ENCODE peak calls at places on chromosomes 6 and 20, in ten cellular contexts. Y, N, M, L, J, U, H, O, K and E are unnamed samples.

GRCh38 chr6:32973934-32974333 is 5.5 kb downstream of the BRD2 start:
- DNase-seq in Y (no peak), N (no peak), M (peak), L (no peak), J (peak), U (peak), H (peak), O (no peak), K (peak), E (no peak)

GRCh38 chr20:55116598-55116997 is 641.2 kb downstream of the DOK5 start:
- DNase-seq in Y (no peak), N (no peak), M (no peak), L (no peak), J (no peak), U (no peak), H (no peak), O (no peak), K (no peak), E (no peak)

GRCh38 chr6:107491059-107491609 is 1.2 kb downstream of the SOBP start:
- DNase-seq in Y (no peak), N (no peak), M (no peak), L (peak), J (peak), U (peak), H (peak), O (no peak), K (no peak), E (peak)

GRCh38 chr6:64908104-64908503 is 798.9 kb downstream of the EYS start:
- DNase-seq in Y (no peak), N (no peak), M (no peak), L (no peak), J (no peak), U (no peak), H (no peak), O (no peak), K (no peak), E (no peak)

GRCh38 chr6:1771324-1771723 is 161.6 kb downstream of the FOXC1 start:
- DNase-seq in Y (no peak), N (no peak), M (no peak), L (no peak), J (peak), U (no peak), H (peak), O (no peak), K (peak), E (no peak)

GRCh38 chr6:104949206-104949605 is 7.7 kb upstream of the LIN28B start:
- DNase-seq in Y (no peak), N (no peak), M (no peak), L (no peak), J (no peak), U (no peak), H (no peak), O (no peak), K (no peak), E (no peak)

GRCh38 chr6:132867055-132867454 is 52.7 kb downstream of the RPS12 start:
- DNase-seq in Y (no peak), N (no peak), M (no peak), L (no peak), J (peak), U (no peak), H (no peak), O (no peak), K (no peak), E (no peak)

GRCh38 chr6:43579171-43579570 is 3.2 kb downstream of the POLH start:
- DNase-seq in Y (no peak), N (no peak), M (no peak), L (no peak), J (no peak), U (no peak), H (peak), O (no peak), K (no peak), E (no peak)

GRCh38 chr6:125781307-125781868 is 9.4 kb upstream of the NCOA7 start:
- DNase-seq in Y (no peak), N (peak), M (no peak), L (no peak), J (peak), U (peak), H (peak), O (peak), K (peak), E (no peak)

GRCh38 chr6:167134448-167135328 is 11.8 kb downstream of the CCR6 start:
- DNase-seq in Y (no peak), N (no peak), M (no peak), L (no peak), J (no peak), U (no peak), H (no peak), O (no peak), K (no peak), E (no peak)

GRCh38 chr6:84685983-84686584 is 78.3 kb downstream of the TBX18 start:
- DNase-seq in Y (no peak), N (no peak), M (no peak), L (no peak), J (no peak), U (peak), H (no peak), O (no peak), K (no peak), E (peak)

GRCh38 chr6:105769987-105770386 is 316.1 kb upstream of the PRDM1 start:
- DNase-seq in Y (no peak), N (no peak), M (no peak), L (no peak), J (no peak), U (no peak), H (peak), O (no peak), K (no peak), E (no peak)

GRCh38 chr20:19932170-19932667 is 84.9 kb upstream of the NAA20 start:
- DNase-seq in Y (no peak), N (no peak), M (peak), L (peak), J (peak), U (no peak), H (peak), O (no peak), K (no peak), E (no peak)

GRCh38 chr6:118511930-118512715 is 36.0 kb upstream of the PLN start:
- DNase-seq in Y (no peak), N (no peak), M (no peak), L (no peak), J (no peak), U (no peak), H (no peak), O (no peak), K (no peak), E (no peak)

GRCh38 chr6:34152806-34153565 is 7.1 kb upstream of the GRM4 start:
- DNase-seq in Y (no peak), N (no peak), M (no peak), L (no peak), J (no peak), U (no peak), H (no peak), O (no peak), K (no peak), E (no peak)

GRCh38 chr6:80771941-80772340 is 665.5 kb downstream of the BCKDHB start:
- DNase-seq in Y (no peak), N (no peak), M (no peak), L (no peak), J (peak), U (peak), H (peak), O (no peak), K (no peak), E (peak)

GRCh38 chr6:170270984-170271593 is 19.8 kb downstream of the DLL1 start:
- DNase-seq in Y (no peak), N (no peak), M (no peak), L (no peak), J (no peak), U (no peak), H (no peak), O (no peak), K (no peak), E (no peak)

GRCh38 chr20:16761305-16761829 is 13.2 kb downstream of the OTOR start:
- DNase-seq in Y (no peak), N (peak), M (peak), L (peak), J (peak), U (peak), H (peak), O (peak), K (peak), E (peak)

GRCh38 chr6:77097940-77098339 is 365.4 kb downstream of the HTR1B start:
- DNase-seq in Y (no peak), N (no peak), M (no peak), L (no peak), J (no peak), U (no peak), H (no peak), O (no peak), K (no peak), E (no peak)

GRCh38 chr6:169529931-169530761 is 171.7 kb downstream of the WDR27 start:
- DNase-seq in Y (no peak), N (no peak), M (no peak), L (peak), J (peak), U (no peak), H (peak), O (no peak), K (peak), E (no peak)

GRCh38 chr20:50870572-50871161 is 60.6 kb downstream of the ADNP start:
- DNase-seq in Y (no peak), N (no peak), M (no peak), L (no peak), J (no peak), U (no peak), H (peak), O (no peak), K (no peak), E (peak)

GRCh38 chr6:79170915-79171314 is 63.6 kb downstream of the HMGN3 start:
- DNase-seq in Y (no peak), N (no peak), M (no peak), L (no peak), J (peak), U (no peak), H (no peak), O (no peak), K (no peak), E (no peak)

GRCh38 chr20:50247196-50248094 is 56.8 kb downstream of the CEBPB start:
- DNase-seq in Y (no peak), N (no peak), M (no peak), L (no peak), J (no peak), U (no peak), H (no peak), O (no peak), K (no peak), E (no peak)

GRCh38 chr6:2843138-2843740 is 1.6 kb upstream of the SERPINB1 start:
- DNase-seq in Y (no peak), N (no peak), M (no peak), L (no peak), J (peak), U (no peak), H (peak), O (no peak), K (no peak), E (no peak)

GRCh38 chr6:121652726-121653623 is 217.5 kb downstream of the GJA1 start:
- DNase-seq in Y (no peak), N (no peak), M (peak), L (no peak), J (peak), U (no peak), H (peak), O (no peak), K (no peak), E (no peak)

GRCh38 chr6:111414373-111414772 is 68.6 kb downstream of the REV3L start:
- DNase-seq in Y (no peak), N (no peak), M (no peak), L (no peak), J (no peak), U (no peak), H (no peak), O (no peak), K (no peak), E (no peak)

GRCh38 chr6:30443657-30444450 is 45.5 kb upstream of the HLA-E start:
- DNase-seq in Y (no peak), N (no peak), M (no peak), L (no peak), J (no peak), U (no peak), H (peak), O (no peak), K (no peak), E (no peak)

GRCh38 chr6:138443979-138444378 is 40.0 kb downstream of the HEBP2 start:
- DNase-seq in Y (no peak), N (no peak), M (no peak), L (no peak), J (no peak), U (no peak), H (peak), O (no peak), K (no peak), E (no peak)

GRCh38 chr6:32081168-32081624 is 27.9 kb downstream of the TNXB start:
- DNase-seq in Y (peak), N (no peak), M (peak), L (peak), J (peak), U (no peak), H (peak), O (no peak), K (no peak), E (peak)

GRCh38 chr20:8532169-8532568 is 400.1 kb downstream of the PLCB1 start:
- DNase-seq in Y (no peak), N (no peak), M (no peak), L (no peak), J (no peak), U (no peak), H (no peak), O (no peak), K (no peak), E (no peak)

GRCh38 chr6:34053721-34054120 is 92.2 kb downstream of the GRM4 start:
- DNase-seq in Y (no peak), N (no peak), M (no peak), L (no peak), J (no peak), U (no peak), H (no peak), O (no peak), K (no peak), E (no peak)

GRCh38 chr6:39821739-39822532 is 29.8 kb downstream of the DAAM2 start:
- DNase-seq in Y (no peak), N (no peak), M (no peak), L (peak), J (no peak), U (peak), H (no peak), O (no peak), K (no peak), E (peak)

GRCh38 chr20:23622839-23623343 is 14.9 kb downstream of the CST3 start:
- DNase-seq in Y (peak), N (no peak), M (peak), L (peak), J (peak), U (peak), H (peak), O (no peak), K (no peak), E (no peak)

GRCh38 chr6:168035098-168035660 is 37.7 kb downstream of the KIF25 start:
- DNase-seq in Y (no peak), N (no peak), M (no peak), L (peak), J (peak), U (peak), H (peak), O (no peak), K (no peak), E (peak)

GRCh38 chr20:20360464-20360863 is 7.4 kb upstream of the INSM1 start:
- DNase-seq in Y (no peak), N (no peak), M (peak), L (no peak), J (peak), U (peak), H (peak), O (peak), K (peak), E (peak)

GRCh38 chr6:36289281-36290018 is 19.6 kb downstream of the PNPLA1 start:
- DNase-seq in Y (no peak), N (no peak), M (no peak), L (no peak), J (no peak), U (no peak), H (no peak), O (no peak), K (no peak), E (no peak)

GRCh38 chr20:19757973-19758887 is at the start of gene RIN2:
- DNase-seq in Y (peak), N (no peak), M (no peak), L (peak), J (peak), U (peak), H (peak), O (no peak), K (no peak), E (peak)

GRCh38 chr6:30483677-30484279 is 5.5 kb upstream of the HLA-E start:
- DNase-seq in Y (no peak), N (no peak), M (peak), L (no peak), J (peak), U (peak), H (peak), O (no peak), K (peak), E (peak)

GRCh38 chr6:81741689-81742088 is 10.8 kb downstream of the TENT5A start:
- DNase-seq in Y (no peak), N (no peak), M (no peak), L (no peak), J (no peak), U (no peak), H (no peak), O (no peak), K (no peak), E (no peak)